ENCODE peak calls at places on chromosomes 13 and 19, in seven cellular contexts. One of them, this sample, is unnamed.

GRCh38 chr19:18488403-18488723 is 33.5 kb downstream of the ELL start:
- DNase-seq in MM.1S: no peak
- DNase-seq in AG04450: no peak
- DNase-seq in choroid plexus epithelial cell: no peak
- DNase-seq in cardiac muscle cell: no peak
- DNase-seq in hepatocyte: no peak
- DNase-seq in neural progenitor cell: no peak
- DNase-seq in this sample: no peak

GRCh38 chr13:41139296-41139966 is 6.8 kb upstream of the KBTBD6 start:
- DNase-seq in neural progenitor cell: no peak
- DNase-seq in MM.1S: no peak
- DNase-seq in hepatocyte: no peak
- DNase-seq in AG04450: peak
- DNase-seq in cardiac muscle cell: no peak
- DNase-seq in choroid plexus epithelial cell: no peak
- DNase-seq in this sample: peak

GRCh38 chr19:45250832-45251451 is at the start of gene MARK4:
- DNase-seq in cardiac muscle cell: peak
- DNase-seq in AG04450: no peak
- DNase-seq in neural progenitor cell: peak
- DNase-seq in choroid plexus epithelial cell: peak
- DNase-seq in hepatocyte: peak
- DNase-seq in MM.1S: peak
- DNase-seq in this sample: peak

GRCh38 chr19:48673436-48674100 is 751 bp upstream of the NTN5 start:
- DNase-seq in hepatocyte: no peak
- DNase-seq in cardiac muscle cell: no peak
- DNase-seq in MM.1S: no peak
- DNase-seq in AG04450: no peak
- DNase-seq in neural progenitor cell: no peak
- DNase-seq in choroid plexus epithelial cell: no peak
- DNase-seq in this sample: no peak

GRCh38 chr13:52651880-52652169 is 811 bp upstream of the SUGT1 start:
- DNase-seq in cardiac muscle cell: no peak
- DNase-seq in MM.1S: no peak
- DNase-seq in AG04450: peak
- DNase-seq in neural progenitor cell: no peak
- DNase-seq in choroid plexus epithelial cell: no peak
- DNase-seq in hepatocyte: no peak
- DNase-seq in this sample: no peak

GRCh38 chr13:44759723-44760360 is 183.7 kb upstream of the TSC22D1 start:
- DNase-seq in neural progenitor cell: no peak
- DNase-seq in cardiac muscle cell: peak
- DNase-seq in choroid plexus epithelial cell: peak
- DNase-seq in AG04450: no peak
- DNase-seq in hepatocyte: peak
- DNase-seq in MM.1S: no peak
- DNase-seq in this sample: no peak

GRCh38 chr13:36282818-36283432 is 14.7 kb downstream of the CCDC169 start:
- DNase-seq in hepatocyte: peak
- DNase-seq in AG04450: peak
- DNase-seq in MM.1S: peak
- DNase-seq in neural progenitor cell: peak
- DNase-seq in cardiac muscle cell: peak
- DNase-seq in choroid plexus epithelial cell: peak
- DNase-seq in this sample: peak

GRCh38 chr13:35789335-35790166 is 313.1 kb upstream of the MAB21L1 start:
- DNase-seq in cardiac muscle cell: peak
- DNase-seq in neural progenitor cell: peak
- DNase-seq in MM.1S: peak
- DNase-seq in choroid plexus epithelial cell: peak
- DNase-seq in hepatocyte: peak
- DNase-seq in AG04450: no peak
- DNase-seq in this sample: peak

GRCh38 chr13:54185101-54185500 is 1156.5 kb downstream of the OLFM4 start:
- DNase-seq in choroid plexus epithelial cell: no peak
- DNase-seq in neural progenitor cell: no peak
- DNase-seq in MM.1S: no peak
- DNase-seq in hepatocyte: no peak
- DNase-seq in cardiac muscle cell: no peak
- DNase-seq in AG04450: no peak
- DNase-seq in this sample: no peak

GRCh38 chr19:43570174-43570791 is 5.0 kb downstream of the XRCC1 start:
- DNase-seq in MM.1S: no peak
- DNase-seq in AG04450: no peak
- DNase-seq in cardiac muscle cell: no peak
- DNase-seq in choroid plexus epithelial cell: no peak
- DNase-seq in hepatocyte: no peak
- DNase-seq in neural progenitor cell: no peak
- DNase-seq in this sample: no peak

GRCh38 chr19:51136333-51136732 is 5.8 kb upstream of the SIGLEC7 start:
- DNase-seq in MM.1S: no peak
- DNase-seq in AG04450: no peak
- DNase-seq in neural progenitor cell: no peak
- DNase-seq in hepatocyte: no peak
- DNase-seq in cardiac muscle cell: no peak
- DNase-seq in choroid plexus epithelial cell: no peak
- DNase-seq in this sample: no peak

GRCh38 chr13:52845766-52846566 is 2.5 kb downstream of the PCDH8 start:
- DNase-seq in AG04450: no peak
- DNase-seq in MM.1S: no peak
- DNase-seq in cardiac muscle cell: peak
- DNase-seq in hepatocyte: peak
- DNase-seq in choroid plexus epithelial cell: peak
- DNase-seq in neural progenitor cell: peak
- DNase-seq in this sample: no peak

GRCh38 chr13:45511310-45512147 is 46.8 kb downstream of the COG3 start:
- DNase-seq in MM.1S: peak
- DNase-seq in cardiac muscle cell: peak
- DNase-seq in AG04450: peak
- DNase-seq in choroid plexus epithelial cell: peak
- DNase-seq in neural progenitor cell: peak
- DNase-seq in hepatocyte: peak
- DNase-seq in this sample: peak

GRCh38 chr19:33705860-33706259 is 84.1 kb downstream of the CHST8 start:
- DNase-seq in hepatocyte: no peak
- DNase-seq in AG04450: no peak
- DNase-seq in MM.1S: no peak
- DNase-seq in neural progenitor cell: no peak
- DNase-seq in cardiac muscle cell: no peak
- DNase-seq in choroid plexus epithelial cell: no peak
- DNase-seq in this sample: no peak

GRCh38 chr19:39407394-39407643 is 672 bp downstream of the ZFP36 start:
- DNase-seq in choroid plexus epithelial cell: no peak
- DNase-seq in MM.1S: no peak
- DNase-seq in AG04450: no peak
- DNase-seq in hepatocyte: no peak
- DNase-seq in cardiac muscle cell: no peak
- DNase-seq in neural progenitor cell: no peak
- DNase-seq in this sample: no peak

DNA sequence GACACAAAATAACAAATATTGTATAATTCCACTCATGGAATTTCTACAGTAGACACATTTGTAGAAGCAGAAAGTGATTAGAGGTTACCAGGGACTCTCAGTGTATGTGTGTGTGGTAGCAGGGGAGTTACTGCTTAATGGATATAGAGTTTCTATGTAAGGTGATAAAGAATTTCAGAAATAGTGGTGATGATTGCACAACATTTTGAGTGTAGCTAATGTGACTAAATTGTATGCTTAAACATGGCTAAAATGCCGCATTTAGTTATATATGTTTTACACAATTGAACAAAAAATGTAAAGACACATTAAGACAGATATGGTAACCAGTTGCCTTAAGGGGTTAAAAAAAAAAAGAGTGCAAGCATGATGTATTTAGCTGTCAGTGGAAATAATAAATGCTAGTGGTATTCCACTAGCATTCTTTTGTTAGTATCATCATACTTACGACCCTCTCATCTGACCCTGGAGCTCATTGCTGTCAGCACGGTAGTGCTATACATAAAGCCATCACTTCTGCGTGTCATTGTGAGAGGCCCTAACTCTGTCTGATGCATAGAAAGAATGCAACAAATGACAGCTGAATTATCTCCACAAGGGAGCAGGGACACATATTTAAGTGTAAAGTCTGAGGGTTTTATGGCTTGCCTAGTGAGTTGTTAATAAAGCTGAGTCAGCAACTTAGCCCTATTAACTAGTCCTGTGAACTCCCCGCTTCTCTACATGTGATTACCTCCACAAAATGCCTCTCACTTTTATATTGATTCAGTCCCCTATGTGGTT is 134.1 kb upstream of the RXFP2 start:
- DNase-seq in AG04450: no peak
- DNase-seq in neural progenitor cell: no peak
- DNase-seq in hepatocyte: peak
- DNase-seq in MM.1S: no peak
- DNase-seq in cardiac muscle cell: no peak
- DNase-seq in choroid plexus epithelial cell: no peak
- DNase-seq in this sample: no peak
- TF ChIP-seq CTCF in AG04450: no peak
- TF ChIP-seq CTCF in neural progenitor cell: no peak
- TF ChIP-seq CTCF in hepatocyte: no peak
- TF ChIP-seq CTCF in MM.1S: no peak
- TF ChIP-seq CTCF in cardiac muscle cell: no peak
- TF ChIP-seq CTCF in choroid plexus epithelial cell: no peak
- TF ChIP-seq CTCF in this sample: no peak

GRCh38 chr19:1942078-1942933 is 1.3 kb downstream of the CSNK1G2 start:
- DNase-seq in hepatocyte: peak
- DNase-seq in MM.1S: peak
- DNase-seq in cardiac muscle cell: peak
- DNase-seq in neural progenitor cell: peak
- DNase-seq in AG04450: no peak
- DNase-seq in choroid plexus epithelial cell: peak
- DNase-seq in this sample: peak

GRCh38 chr19:1944916-1945561 is 4.1 kb downstream of the CSNK1G2 start:
- DNase-seq in neural progenitor cell: no peak
- DNase-seq in hepatocyte: no peak
- DNase-seq in cardiac muscle cell: no peak
- DNase-seq in choroid plexus epithelial cell: no peak
- DNase-seq in MM.1S: no peak
- DNase-seq in AG04450: no peak
- DNase-seq in this sample: no peak

GRCh38 chr19:1944088-1944915 is 3.3 kb downstream of the CSNK1G2 start:
- DNase-seq in AG04450: no peak
- DNase-seq in MM.1S: no peak
- DNase-seq in choroid plexus epithelial cell: no peak
- DNase-seq in neural progenitor cell: no peak
- DNase-seq in hepatocyte: no peak
- DNase-seq in cardiac muscle cell: no peak
- DNase-seq in this sample: no peak

GRCh38 chr19:1942934-1943555 is 2.1 kb downstream of the CSNK1G2 start:
- DNase-seq in AG04450: no peak
- DNase-seq in cardiac muscle cell: no peak
- DNase-seq in MM.1S: no peak
- DNase-seq in neural progenitor cell: peak
- DNase-seq in choroid plexus epithelial cell: peak
- DNase-seq in hepatocyte: no peak
- DNase-seq in this sample: no peak

GRCh38 chr19:1943661-1944087 is 2.7 kb downstream of the CSNK1G2 start:
- DNase-seq in hepatocyte: no peak
- DNase-seq in MM.1S: no peak
- DNase-seq in choroid plexus epithelial cell: no peak
- DNase-seq in neural progenitor cell: no peak
- DNase-seq in AG04450: no peak
- DNase-seq in cardiac muscle cell: no peak
- DNase-seq in this sample: no peak
- H3K4me3 ChIP-seq in hepatocyte: no peak
- H3K4me3 ChIP-seq in MM.1S: peak
- H3K4me3 ChIP-seq in choroid plexus epithelial cell: no peak
- H3K4me3 ChIP-seq in neural progenitor cell: no peak
- H3K4me3 ChIP-seq in AG04450: no peak
- H3K4me3 ChIP-seq in cardiac muscle cell: no peak
- H3K4me3 ChIP-seq in this sample: no peak

DNA sequence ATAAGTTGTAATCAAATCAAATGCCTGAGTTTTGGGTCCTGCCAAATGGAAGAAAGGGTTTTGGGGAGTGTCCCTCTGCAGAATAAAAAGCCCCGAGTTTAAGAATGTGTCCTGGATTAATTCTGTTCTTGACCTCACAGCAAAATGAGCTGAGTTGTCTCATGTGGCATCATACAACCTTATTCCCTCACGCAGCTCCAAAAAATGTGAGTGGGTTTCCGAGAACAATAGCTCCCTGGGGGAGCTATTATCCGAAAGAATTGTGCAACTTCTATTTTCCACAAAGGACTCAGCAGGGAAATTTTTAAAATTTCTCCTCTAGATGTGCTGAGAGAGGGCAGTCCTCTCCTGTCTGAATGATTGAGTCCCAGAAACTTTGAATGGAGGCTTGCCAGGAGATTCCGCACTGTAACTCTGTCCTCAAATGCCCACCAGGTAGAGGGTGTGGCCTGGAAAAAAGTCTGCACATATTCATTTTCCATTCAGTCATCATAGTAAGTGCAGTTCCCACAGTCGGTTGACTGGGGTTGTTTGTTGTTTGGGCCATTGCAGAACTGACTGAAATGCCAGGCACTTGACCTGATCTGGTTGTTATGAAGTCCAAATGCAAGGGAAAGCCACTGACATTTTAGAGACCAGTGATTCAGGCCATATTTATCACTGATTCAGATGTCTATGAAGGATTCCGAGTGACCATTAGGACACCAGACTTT is 280.1 kb upstream of the SOX21 start:
- DNase-seq in choroid plexus epithelial cell: no peak
- DNase-seq in AG04450: no peak
- DNase-seq in cardiac muscle cell: peak
- DNase-seq in MM.1S: no peak
- DNase-seq in neural progenitor cell: no peak
- DNase-seq in hepatocyte: no peak
- DNase-seq in this sample: peak
- TF ChIP-seq CTCF in choroid plexus epithelial cell: no peak
- TF ChIP-seq CTCF in AG04450: no peak
- TF ChIP-seq CTCF in cardiac muscle cell: no peak
- TF ChIP-seq CTCF in MM.1S: no peak
- TF ChIP-seq CTCF in neural progenitor cell: no peak
- TF ChIP-seq CTCF in hepatocyte: no peak
- TF ChIP-seq CTCF in this sample: no peak

GRCh38 chr13:33509642-33510229 is 224.2 kb upstream of the STARD13 start:
- DNase-seq in cardiac muscle cell: peak
- DNase-seq in AG04450: no peak
- DNase-seq in choroid plexus epithelial cell: no peak
- DNase-seq in neural progenitor cell: peak
- DNase-seq in MM.1S: no peak
- DNase-seq in hepatocyte: no peak
- DNase-seq in this sample: peak
- H3K4me3 ChIP-seq in cardiac muscle cell: no peak
- H3K4me3 ChIP-seq in AG04450: no peak
- H3K4me3 ChIP-seq in choroid plexus epithelial cell: no peak
- H3K4me3 ChIP-seq in neural progenitor cell: no peak
- H3K4me3 ChIP-seq in MM.1S: no peak
- H3K4me3 ChIP-seq in hepatocyte: no peak
- H3K4me3 ChIP-seq in this sample: no peak

GRCh38 chr13:34076943-34077703 is 259.2 kb downstream of the RFC3 start:
- DNase-seq in hepatocyte: peak
- DNase-seq in choroid plexus epithelial cell: peak
- DNase-seq in AG04450: no peak
- DNase-seq in MM.1S: peak
- DNase-seq in cardiac muscle cell: peak
- DNase-seq in neural progenitor cell: peak
- DNase-seq in this sample: peak
- TF ChIP-seq CTCF in hepatocyte: peak
- TF ChIP-seq CTCF in choroid plexus epithelial cell: peak
- TF ChIP-seq CTCF in AG04450: peak
- TF ChIP-seq CTCF in MM.1S: peak
- TF ChIP-seq CTCF in cardiac muscle cell: peak
- TF ChIP-seq CTCF in neural progenitor cell: peak
- TF ChIP-seq CTCF in this sample: peak